ENCODE peak calls at places on chromosome 16, in ten cellular contexts. M, N, K, X, T, J, D, W, O and H are unnamed samples.

GRCh38 chr16:69187891-69188451 is 1.0 kb downstream of the SNTB2 start:
- DNase-seq in N (no peak), D (peak; percentile 48), M (peak; percentile 44), X (peak; percentile 59), W (no peak), K (no peak), O (peak; percentile 26), J (no peak), T (peak; percentile 83), H (no peak)

GRCh38 chr16:50616883-50617629 is 64.1 kb downstream of the SNX20 start:
- DNase-seq in O (no peak), D (peak; percentile 43), M (no peak), J (peak; percentile 87), W (no peak), K (no peak), X (no peak), N (no peak), T (peak; percentile 88), H (peak; percentile 18)

GRCh38 chr16:27123795-27124194 is 57.1 kb downstream of the C16orf82 start:
- DNase-seq in J (no peak), T (no peak), N (no peak), X (no peak), W (no peak), M (no peak), O (no peak), D (no peak), K (no peak), H (no peak)

GRCh38 chr16:89915303-89916232 is 3.1 kb upstream of the MC1R start:
- DNase-seq in J (no peak), K (no peak), W (no peak), X (no peak), N (no peak), T (peak; percentile 64), O (no peak), D (no peak), M (no peak), H (no peak)

GRCh38 chr16:84497418-84497817 is 7.0 kb downstream of the MEAK7 start:
- DNase-seq in J (no peak), D (no peak), M (no peak), O (no peak), W (no peak), K (peak; percentile 23), T (no peak), N (peak; percentile 46), X (no peak), H (no peak)

GRCh38 chr16:79768594-79768993 is 168.1 kb upstream of the MAF start:
- DNase-seq in W (no peak), X (no peak), O (no peak), N (no peak), K (no peak), M (no peak), T (no peak), D (no peak), J (no peak), H (no peak)

GRCh38 chr16:57957396-57958392 is 13.2 kb downstream of the CNGB1 start:
- DNase-seq in W (no peak), T (no peak), M (no peak), X (no peak), J (no peak), K (no peak), O (no peak), D (no peak), N (no peak), H (no peak)

GRCh38 chr16:77191259-77191969 is 424 bp downstream of the MON1B start:
- DNase-seq in J (no peak), O (peak; percentile 29), X (no peak), M (peak; percentile 13), K (no peak), W (no peak), D (no peak), T (peak; percentile 75), N (no peak), H (no peak)

GRCh38 chr16:82987767-82988166 is 361.0 kb downstream of the CDH13 start:
- DNase-seq in K (no peak), N (no peak), D (no peak), W (no peak), T (no peak), J (no peak), M (no peak), X (no peak), O (no peak), H (no peak)

DNA sequence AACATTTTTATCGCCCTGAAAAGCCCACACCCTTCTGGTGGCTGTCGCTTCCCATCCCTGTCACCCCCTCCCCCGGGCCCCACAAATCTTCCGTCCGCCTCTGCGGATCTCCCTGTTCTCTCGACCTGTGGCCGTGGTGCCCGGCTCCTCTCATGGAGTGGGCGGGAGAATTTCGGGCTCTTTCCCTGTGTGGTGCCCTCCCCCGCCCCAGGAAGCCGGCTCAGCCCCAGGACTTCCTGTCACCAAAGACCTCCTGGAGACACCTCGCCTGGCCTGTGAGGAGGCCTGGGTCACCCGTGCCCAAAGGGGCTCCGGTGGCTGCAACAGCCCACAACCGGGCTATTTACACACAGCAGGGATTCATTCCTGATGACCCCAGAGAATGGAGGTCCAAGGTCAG is 26.1 kb upstream of the UBE2I start:
- DNase-seq in T (no peak), N (no peak), K (peak; percentile 55), O (no peak), X (no peak), D (no peak), W (no peak), M (no peak), J (no peak), H (no peak)
- H3K4me3 ChIP-seq in T (no peak overlapping the region), N (no peak overlapping the region), K (no peak overlapping the region), O (no peak overlapping the region), X (no peak overlapping the region), D (no peak overlapping the region), W (no peak overlapping the region), M (no peak overlapping the region), J (no peak overlapping the region), H (no peak overlapping the region)

GRCh38 chr16:8958344-8958808 is 5.3 kb downstream of the USP7 start:
- DNase-seq in W (no peak), T (peak; percentile 76), X (peak; percentile 33), N (peak; percentile 72), D (no peak), K (no peak), J (peak; percentile 42), O (no peak), M (peak; percentile 48), H (no peak)

GRCh38 chr16:8962393-8963009 is 1.2 kb downstream of the USP7 start:
- DNase-seq in T (no peak), X (no peak), M (no peak), N (no peak), J (peak; percentile 39), O (no peak), W (no peak), K (no peak), D (no peak), H (no peak)

GRCh38 chr16:8960788-8961109 is 3.0 kb downstream of the USP7 start:
- DNase-seq in D (no peak), N (no peak), M (no peak), J (no peak), K (no peak), T (no peak), X (no peak), O (no peak), W (no peak), H (no peak)

GRCh38 chr16:8961811-8962390 is 1.8 kb downstream of the USP7 start:
- DNase-seq in O (no peak), N (no peak), D (no peak), W (no peak), M (no peak), J (no peak), T (no peak), K (no peak), X (no peak), H (no peak)

DNA sequence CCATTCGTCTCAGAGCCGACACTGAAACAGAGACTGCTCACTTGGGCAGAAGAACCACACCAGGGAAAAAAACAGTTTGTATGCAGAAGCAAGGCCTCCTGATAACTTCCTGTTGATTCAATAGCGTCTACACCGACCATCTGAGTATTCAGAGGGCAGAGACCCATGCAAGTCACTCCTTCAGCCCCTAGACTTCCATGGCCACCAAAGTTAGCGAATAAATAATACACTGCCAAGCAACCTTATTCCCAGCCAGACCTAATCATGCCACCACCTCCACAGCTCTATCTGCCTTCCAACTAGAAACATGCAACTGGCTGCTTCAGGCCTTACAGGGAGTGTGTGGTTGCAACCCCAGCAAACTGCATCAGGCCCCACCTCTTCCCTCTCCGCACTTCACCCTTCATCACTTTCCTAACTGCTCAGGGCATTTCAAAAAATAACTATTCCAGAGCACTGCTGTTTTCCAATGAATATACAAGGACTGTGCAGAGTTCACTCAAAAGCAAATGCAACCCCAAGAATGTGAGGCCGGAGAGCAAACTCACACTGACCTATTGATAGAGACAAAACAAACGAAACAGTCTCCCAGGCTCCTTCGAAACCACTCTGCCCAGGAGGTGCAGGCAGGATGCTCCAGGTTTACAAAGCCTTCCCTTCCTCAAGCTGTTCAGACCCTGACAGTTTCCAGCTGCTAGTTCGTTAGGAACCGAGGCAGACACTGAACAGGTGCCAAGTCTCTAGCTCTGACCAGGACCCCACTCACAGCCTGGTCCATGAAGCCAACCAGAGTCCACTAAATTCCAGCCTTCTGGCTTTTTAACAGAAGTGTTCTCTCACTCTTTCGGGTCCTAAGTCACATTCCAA is 3.6 kb downstream of the USP7 start:
- DNase-seq in O (no peak), J (peak; percentile 43), D (no peak), N (no peak), W (no peak), M (peak; percentile 34), K (no peak), T (no peak), X (no peak), H (no peak)
- H3K4me3 ChIP-seq in O (peak overlapping the region; percentile 11), J (no peak overlapping the region), D (no peak overlapping the region), N (no peak overlapping the region), W (no peak overlapping the region), M (no peak overlapping the region), K (no peak overlapping the region), T (no peak overlapping the region), X (no peak overlapping the region), H (no peak overlapping the region)

DNA sequence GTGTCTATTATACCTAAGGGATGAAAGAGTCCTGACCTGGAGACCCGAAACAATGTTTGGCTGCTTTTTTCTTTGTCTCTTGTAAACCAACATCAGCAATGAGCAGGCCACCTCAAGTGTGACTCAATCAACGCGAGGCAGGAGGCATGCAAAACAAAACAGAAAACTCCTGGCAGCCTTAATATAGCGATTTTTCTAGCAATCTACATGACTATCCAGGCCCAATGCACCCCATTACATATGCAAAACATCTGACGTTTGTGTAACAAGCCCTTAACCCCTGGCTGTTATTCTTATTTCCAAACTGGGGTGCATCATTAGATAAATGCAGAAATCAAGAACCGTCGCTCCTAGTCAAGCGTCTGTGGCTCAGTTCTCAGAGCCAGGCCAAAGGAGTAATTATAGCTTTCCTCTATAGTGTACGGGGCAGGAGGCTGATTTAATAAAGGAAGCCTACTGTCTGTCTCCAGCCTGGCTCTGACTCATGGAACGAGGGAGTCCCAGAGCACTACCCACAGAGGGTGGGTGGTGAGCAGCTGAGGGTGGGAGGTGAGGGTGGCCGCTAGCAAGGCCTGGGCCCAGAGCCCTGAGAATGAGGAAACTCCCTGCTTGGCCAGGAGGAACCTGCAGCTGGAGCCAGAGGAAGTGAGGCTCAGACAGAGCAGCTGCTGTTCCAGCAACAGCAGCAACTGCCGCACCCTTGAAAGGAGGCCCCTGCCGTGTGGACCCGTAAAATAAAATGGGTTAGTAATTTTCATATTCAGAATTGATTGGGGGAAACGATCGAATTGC is 43.9 kb downstream of the CHD9 start:
- DNase-seq in M (peak; percentile 99), O (peak; percentile 89), T (peak; percentile 95), K (peak; percentile 86), X (peak; percentile 92), W (no peak), J (peak; percentile 75), N (peak; percentile 95), D (peak; percentile 56), H (no peak)
- H3K4me3 ChIP-seq in M (no peak overlapping the region), O (peak overlapping the region; percentile 52), T (peak overlapping the region; percentile 33), K (no peak overlapping the region), X (peak overlapping the region; percentile 47), W (peak overlapping the region; percentile 56), J (no peak overlapping the region), N (peak overlapping the region; percentile 52), D (peak overlapping the region; percentile 28), H (no peak overlapping the region)

GRCh38 chr16:29726845-29727379 is 18.9 kb downstream of the C16orf54 start:
- DNase-seq in W (no peak), J (no peak), D (no peak), M (no peak), O (no peak), X (no peak), T (no peak), N (no peak), K (peak; percentile 16), H (no peak)
- H3K4me3 ChIP-seq in W (no peak overlapping the region), J (no peak overlapping the region), D (no peak overlapping the region), M (no peak overlapping the region), O (no peak overlapping the region), X (no peak overlapping the region), T (no peak overlapping the region), N (no peak overlapping the region), K (no peak overlapping the region), H (no peak overlapping the region)